ENCODE peak calls at places on chromosome 3, in four cellular contexts. O is ovary, T is A549, J is IMR-90. Y is an unnamed sample.

GRCh38 chr3:16482770-16483531 is 30.5 kb downstream of the RFTN1 start:
- DNase-seq in T (no peak), O (no peak), J (peak), Y (peak)

GRCh38 chr3:127307431-127307830 is 19.6 kb upstream of the PRR20G start:
- DNase-seq in O (no peak), T (no peak), J (no peak), Y (no peak)

GRCh38 chr3:155491696-155492095 is 198.2 kb upstream of the STRIT1 start:
- DNase-seq in J (no peak), O (no peak), T (peak), Y (no peak)

GRCh38 chr3:156151824-156152428 is 31.5 kb downstream of the KCNAB1 start:
- DNase-seq in J (peak), T (peak), O (peak), Y (peak)

GRCh38 chr3:171351676-171352075 is 108.5 kb downstream of the TNIK start:
- DNase-seq in T (no peak), O (no peak), J (peak), Y (peak)

GRCh38 chr3:65871305-65872141 is 167.2 kb downstream of the MAGI1 start:
- DNase-seq in T (no peak), O (peak), J (peak), Y (no peak)

GRCh38 chr3:8303466-8303865 is 198.2 kb upstream of the LMCD1 start:
- DNase-seq in T (no peak), O (no peak), J (peak), Y (no peak)

GRCh38 chr3:178849220-178849910 is 222.2 kb downstream of the ZMAT3 start:
- DNase-seq in J (no peak), O (no peak), T (no peak), Y (no peak)

GRCh38 chr3:155354658-155355057 is 61.2 kb upstream of the STRIT1 start:
- DNase-seq in T (no peak), J (no peak), O (no peak), Y (no peak)

GRCh38 chr3:44184319-44184953 is 57.2 kb upstream of the TOPAZ1 start:
- DNase-seq in J (no peak), T (no peak), O (no peak), Y (no peak)

GRCh38 chr3:64188810-64189560 is 36.3 kb downstream of the PRICKLE2 start:
- DNase-seq in J (peak), T (peak), O (peak), Y (no peak)

GRCh38 chr3:120503727-120504616 is 53.2 kb upstream of the FSTL1 start:
- DNase-seq in T (no peak), O (no peak), J (no peak), Y (no peak)

GRCh38 chr3:185153861-185154629 is 1.2 kb upstream of the C3orf70 start:
- DNase-seq in O (no peak), T (no peak), J (no peak), Y (no peak)

GRCh38 chr3:9749663-9750555 is at the start of gene OGG1:
- DNase-seq in O (peak), T (peak), J (peak), Y (peak)
- TF ChIP-seq POLR2A in O (peak), T (peak), J (peak), Y (peak)

GRCh38 chr3:197782230-197782629 is 8.8 kb upstream of the LRCH3 start:
- DNase-seq in J (no peak), T (no peak), O (no peak), Y (no peak)
- TF ChIP-seq POLR2A in J (no peak), T (no peak), O (no peak), Y (no peak)

GRCh38 chr3:124812291-124813265 is 74.6 kb downstream of the ITGB5 start:
- DNase-seq in T (peak), J (peak), O (peak), Y (peak)
- TF ChIP-seq POLR2A in T (no peak), J (no peak), O (no peak), Y (no peak)

GRCh38 chr3:119498188-119498987 is at the start of gene TIMMDC1:
- DNase-seq in J (peak), O (peak), T (peak), Y (peak)
- TF ChIP-seq POLR2A in J (peak), O (peak), T (peak), Y (peak)

Y was measured in erythroblast.